ENCODE peak calls at places on chromosomes 5 and 9, in nine cellular contexts. S is NCI-H1105; F is neural progenitor cell; H is HL-60; Y is ACHN; J is effector memory CD4-positive, alpha-beta T cell; Z is non-pigmented ciliary epithelial cell; K is breast epithelium; D is H1. U is an unnamed sample.

GRCh38 chr5:144205141-144205551 is 34.5 kb downstream of the KCTD16 start:
- DNase-seq in Y (peak; percentile 4), D (no peak), H (no peak), F (peak; percentile 60), Z (no peak), J (no peak), K (no peak), S (peak; percentile 52), U (no peak)

GRCh38 chr9:124693403-124693802 is 77.7 kb downstream of the NR6A1 start:
- DNase-seq in Z (no peak), J (no peak), D (no peak), Y (no peak), H (no peak), K (no peak), F (no peak), S (no peak), U (no peak)

GRCh38 chr9:124399323-124399962 is 15.8 kb downstream of the PSMB7 start:
- DNase-seq in J (no peak), K (peak; percentile 34), F (peak; percentile 80), D (no peak), H (no peak), Y (no peak), S (no peak), Z (no peak), U (no peak)

GRCh38 chr5:75620184-75620959 is 9.1 kb downstream of the ANKDD1B start:
- DNase-seq in K (no peak), S (no peak), D (no peak), J (no peak), Z (no peak), F (no peak), H (no peak), Y (no peak), U (no peak)

GRCh38 chr5:144195443-144195842 is 24.8 kb downstream of the KCTD16 start:
- DNase-seq in Z (no peak), F (no peak), D (no peak), K (no peak), J (no peak), S (no peak), H (no peak), Y (no peak), U (no peak)

GRCh38 chr5:173591300-173591622 is 25.2 kb downstream of the BOD1 start:
- DNase-seq in F (no peak), H (no peak), S (no peak), Y (no peak), K (no peak), Z (no peak), D (no peak), J (no peak), U (no peak)

GRCh38 chr5:97124335-97124734 is 18.1 kb downstream of the LIX1 start:
- DNase-seq in K (no peak), H (no peak), J (no peak), D (peak; percentile 13), Y (no peak), Z (no peak), S (no peak), F (no peak), U (no peak)

GRCh38 chr5:173660481-173661280 is 44.2 kb upstream of the BOD1 start:
- DNase-seq in H (no peak), D (no peak), F (no peak), S (no peak), J (no peak), K (no peak), Z (no peak), Y (no peak), U (no peak)

GRCh38 chr5:139651863-139652787 is 4.0 kb downstream of the CXXC5 start:
- DNase-seq in F (peak; percentile 90), S (no peak), D (no peak), K (peak; percentile 83), Y (peak; percentile 88), Z (peak; percentile 79), H (no peak), J (peak; percentile 31), U (peak; percentile 87)

GRCh38 chr5:1208743-1209551 is 7.6 kb downstream of the SLC6A19 start:
- DNase-seq in Y (peak; percentile 64), D (no peak), Z (no peak), F (peak; percentile 72), S (no peak), H (no peak), J (no peak), K (no peak), U (no peak)

GRCh38 chr5:149615976-149616375 is 34.7 kb downstream of the ARHGEF37 start:
- DNase-seq in D (no peak), S (no peak), F (no peak), K (no peak), Y (no peak), H (no peak), J (no peak), Z (no peak), U (no peak)

GRCh38 chr9:138101444-138102234 is 224.1 kb downstream of the CACNA1B start:
- DNase-seq in F (no peak), Z (no peak), D (no peak), S (no peak), H (no peak), K (peak; percentile 8), J (no peak), Y (no peak), U (no peak)

GRCh38 chr5:149018909-149019443 is 43.9 kb downstream of the SH3TC2 start:
- DNase-seq in Z (no peak), Y (no peak), J (no peak), S (no peak), H (no peak), D (no peak), F (no peak), K (no peak), U (no peak)

GRCh38 chr5:114101153-114101552 is 260.7 kb upstream of the KCNN2 start:
- DNase-seq in Z (peak; percentile 15), F (peak; percentile 69), K (no peak), D (no peak), S (no peak), J (no peak), H (peak; percentile 4), Y (peak; percentile 53), U (peak; percentile 55)

GRCh38 chr5:172910828-172911627 is 48.2 kb upstream of the RPL26L1 start:
- DNase-seq in D (no peak), J (no peak), Y (peak; percentile 88), S (no peak), H (peak; percentile 34), F (peak; percentile 31), K (peak; percentile 49), Z (peak; percentile 77), U (peak; percentile 38)

GRCh38 chr9:99867536-99867935 is 38.9 kb upstream of the STX17 start:
- DNase-seq in F (no peak), K (no peak), S (no peak), J (no peak), H (no peak), Y (no peak), D (no peak), Z (no peak), U (no peak)

GRCh38 chr9:115423646-115424045 is 305.7 kb upstream of the TNC start:
- DNase-seq in D (no peak), Y (no peak), H (no peak), S (no peak), K (no peak), J (no peak), F (no peak), Z (no peak), U (no peak)

GRCh38 chr5:77444356-77444755 is 47.8 kb downstream of the WDR41 start:
- DNase-seq in Y (no peak), K (no peak), F (no peak), D (no peak), Z (no peak), H (no peak), S (no peak), J (no peak), U (no peak)

GRCh38 chr5:150750469-150750868 is 8.3 kb downstream of the DCTN4 start:
- DNase-seq in K (no peak), J (no peak), Z (no peak), Y (no peak), D (no peak), F (no peak), S (no peak), H (no peak), U (no peak)

GRCh38 chr9:114132550-114132918 is 22.8 kb upstream of the COL27A1 start:
- DNase-seq in K (no peak), Z (no peak), D (no peak), Y (no peak), J (no peak), S (no peak), H (no peak), F (no peak), U (no peak)

GRCh38 chr5:133606835-133607234 is 5.5 kb downstream of the FSTL4 start:
- DNase-seq in F (no peak), Z (no peak), S (no peak), Y (no peak), H (no peak), J (no peak), K (no peak), D (no peak), U (no peak)

GRCh38 chr5:142981886-142982820 is 212.0 kb downstream of the ARHGAP26 start:
- DNase-seq in F (peak; percentile 69), J (no peak), Y (no peak), K (peak; percentile 71), Z (peak; percentile 78), S (peak; percentile 47), H (no peak), D (no peak), U (peak; percentile 29)

GRCh38 chr5:179235416-179236400 is 109.6 kb downstream of the ADAMTS2 start:
- DNase-seq in S (no peak), Y (no peak), H (no peak), D (no peak), K (no peak), F (no peak), Z (no peak), J (no peak), U (no peak)

GRCh38 chr9:21778300-21778699 is 24.1 kb upstream of the MTAP start:
- DNase-seq in Z (no peak), S (no peak), K (no peak), H (peak; percentile 43), Y (no peak), J (no peak), D (no peak), F (no peak), U (no peak)

GRCh38 chr9:85741112-85741874 is 461 bp downstream of the AGTPBP1 start:
- DNase-seq in H (peak; percentile 60), K (peak; percentile 29), Z (no peak), J (peak; percentile 72), D (no peak), S (peak; percentile 50), F (peak; percentile 84), Y (peak; percentile 35), U (peak; percentile 57)

GRCh38 chr5:172133359-172134029 is 54.5 kb downstream of the STK10 start:
- DNase-seq in H (peak; percentile 97), K (no peak), F (no peak), J (no peak), S (no peak), Y (peak; percentile 81), D (no peak), Z (peak; percentile 88), U (no peak)

GRCh38 chr9:14585730-14586473 is 107.3 kb downstream of the ZDHHC21 start:
- DNase-seq in S (no peak), F (no peak), D (no peak), H (no peak), K (no peak), Y (no peak), J (no peak), Z (no peak), U (no peak)

GRCh38 chr5:141223112-141223783 is at the start of gene PCDHB14:
- DNase-seq in Y (peak; percentile 62), S (peak; percentile 50), F (peak; percentile 85), H (no peak), D (no peak), K (no peak), J (no peak), Z (no peak), U (peak; percentile 33)

GRCh38 chr5:1921711-1922110 is 39.0 kb upstream of the IRX4 start:
- DNase-seq in F (no peak), Z (no peak), S (no peak), K (no peak), H (no peak), J (no peak), D (no peak), Y (no peak), U (no peak)

GRCh38 chr5:107457881-107458280 is 212.9 kb downstream of the EFNA5 start:
- DNase-seq in K (no peak), Y (no peak), H (no peak), S (no peak), D (no peak), J (no peak), F (no peak), Z (no peak), U (no peak)

GRCh38 chr5:1197876-1198666 is 3.3 kb upstream of the SLC6A19 start:
- DNase-seq in F (no peak), Y (no peak), K (no peak), S (no peak), H (no peak), J (no peak), D (no peak), Z (no peak), U (no peak)